ENCODE peak calls at places on chromosomes 2 and 18, in eight cellular contexts. One of them, this sample, is unnamed.

GRCh38 chr18:46213295-46213694 is 109.1 kb downstream of the HAUS1 start:
- DNase-seq in brain microvascular endothelial cell: no peak
- DNase-seq in fibroblast of the aortic adventitia: peak; percentile 11
- DNase-seq in stimulated activated CD4-positive, alpha-beta T cell treated with anti-CD3 and anti-CD28 coated beads, Interleukin-1b, Interleukin-23, amount 100 ng/mL, for 24 hours: no peak
- DNase-seq in posterior cingulate gyrus: no peak
- DNase-seq in NCI-H1417 treated with DMSO at 0.1 percent for 48 hours: no peak
- DNase-seq in fibroblast of villous mesenchyme: peak; percentile 27
- DNase-seq in psoas muscle: no peak
- DNase-seq in this sample: no peak

GRCh38 chr2:88211005-88211808 is 41.1 kb downstream of the THNSL2 start:
- DNase-seq in brain microvascular endothelial cell: no peak
- DNase-seq in fibroblast of the aortic adventitia: no peak
- DNase-seq in stimulated activated CD4-positive, alpha-beta T cell treated with anti-CD3 and anti-CD28 coated beads, Interleukin-1b, Interleukin-23, amount 100 ng/mL, for 24 hours: no peak
- DNase-seq in posterior cingulate gyrus: no peak
- DNase-seq in NCI-H1417 treated with DMSO at 0.1 percent for 48 hours: no peak
- DNase-seq in fibroblast of villous mesenchyme: no peak
- DNase-seq in psoas muscle: no peak
- DNase-seq in this sample: no peak

GRCh38 chr2:234761910-234762309 is 189.9 kb upstream of the SH3BP4 start:
- DNase-seq in brain microvascular endothelial cell: no peak
- DNase-seq in fibroblast of the aortic adventitia: no peak
- DNase-seq in stimulated activated CD4-positive, alpha-beta T cell treated with anti-CD3 and anti-CD28 coated beads, Interleukin-1b, Interleukin-23, amount 100 ng/mL, for 24 hours: no peak
- DNase-seq in posterior cingulate gyrus: no peak
- DNase-seq in NCI-H1417 treated with DMSO at 0.1 percent for 48 hours: no peak
- DNase-seq in fibroblast of villous mesenchyme: peak; percentile 63
- DNase-seq in psoas muscle: no peak
- DNase-seq in this sample: no peak

GRCh38 chr2:96954490-96954846 is 31.9 kb downstream of the FAM178B start:
- DNase-seq in brain microvascular endothelial cell: no peak
- DNase-seq in fibroblast of the aortic adventitia: peak; percentile 48
- DNase-seq in stimulated activated CD4-positive, alpha-beta T cell treated with anti-CD3 and anti-CD28 coated beads, Interleukin-1b, Interleukin-23, amount 100 ng/mL, for 24 hours: no peak
- DNase-seq in posterior cingulate gyrus: no peak
- DNase-seq in NCI-H1417 treated with DMSO at 0.1 percent for 48 hours: no peak
- DNase-seq in fibroblast of villous mesenchyme: no peak
- DNase-seq in psoas muscle: no peak
- DNase-seq in this sample: no peak

GRCh38 chr2:824954-825353 is 125.7 kb upstream of the SNTG2 start:
- DNase-seq in brain microvascular endothelial cell: no peak
- DNase-seq in fibroblast of the aortic adventitia: no peak
- DNase-seq in stimulated activated CD4-positive, alpha-beta T cell treated with anti-CD3 and anti-CD28 coated beads, Interleukin-1b, Interleukin-23, amount 100 ng/mL, for 24 hours: no peak
- DNase-seq in posterior cingulate gyrus: no peak
- DNase-seq in NCI-H1417 treated with DMSO at 0.1 percent for 48 hours: no peak
- DNase-seq in fibroblast of villous mesenchyme: no peak
- DNase-seq in psoas muscle: no peak
- DNase-seq in this sample: no peak

GRCh38 chr2:40364143-40364903 is 87.6 kb downstream of the SLC8A1 start:
- DNase-seq in brain microvascular endothelial cell: no peak
- DNase-seq in fibroblast of the aortic adventitia: peak; percentile 68
- DNase-seq in stimulated activated CD4-positive, alpha-beta T cell treated with anti-CD3 and anti-CD28 coated beads, Interleukin-1b, Interleukin-23, amount 100 ng/mL, for 24 hours: no peak
- DNase-seq in posterior cingulate gyrus: no peak
- DNase-seq in NCI-H1417 treated with DMSO at 0.1 percent for 48 hours: no peak
- DNase-seq in fibroblast of villous mesenchyme: peak; percentile 57
- DNase-seq in psoas muscle: no peak
- DNase-seq in this sample: peak; percentile 35

GRCh38 chr18:56933472-56933871 is 213.4 kb upstream of the BOD1L2 start:
- DNase-seq in brain microvascular endothelial cell: no peak
- DNase-seq in fibroblast of the aortic adventitia: no peak
- DNase-seq in stimulated activated CD4-positive, alpha-beta T cell treated with anti-CD3 and anti-CD28 coated beads, Interleukin-1b, Interleukin-23, amount 100 ng/mL, for 24 hours: no peak
- DNase-seq in posterior cingulate gyrus: no peak
- DNase-seq in NCI-H1417 treated with DMSO at 0.1 percent for 48 hours: no peak
- DNase-seq in fibroblast of villous mesenchyme: no peak
- DNase-seq in psoas muscle: no peak
- DNase-seq in this sample: no peak

GRCh38 chr2:229245013-229245412 is 26.1 kb downstream of the PID1 start:
- DNase-seq in brain microvascular endothelial cell: no peak
- DNase-seq in fibroblast of the aortic adventitia: no peak
- DNase-seq in stimulated activated CD4-positive, alpha-beta T cell treated with anti-CD3 and anti-CD28 coated beads, Interleukin-1b, Interleukin-23, amount 100 ng/mL, for 24 hours: no peak
- DNase-seq in posterior cingulate gyrus: no peak
- DNase-seq in NCI-H1417 treated with DMSO at 0.1 percent for 48 hours: no peak
- DNase-seq in fibroblast of villous mesenchyme: no peak
- DNase-seq in psoas muscle: no peak
- DNase-seq in this sample: no peak

GRCh38 chr2:74440005-74440377 is 1.7 kb downstream of the RTKN start:
- DNase-seq in brain microvascular endothelial cell: no peak
- DNase-seq in fibroblast of the aortic adventitia: peak; percentile 62
- DNase-seq in stimulated activated CD4-positive, alpha-beta T cell treated with anti-CD3 and anti-CD28 coated beads, Interleukin-1b, Interleukin-23, amount 100 ng/mL, for 24 hours: no peak
- DNase-seq in posterior cingulate gyrus: peak; percentile 95
- DNase-seq in NCI-H1417 treated with DMSO at 0.1 percent for 48 hours: no peak
- DNase-seq in fibroblast of villous mesenchyme: peak; percentile 60
- DNase-seq in psoas muscle: peak; percentile 83
- DNase-seq in this sample: no peak

GRCh38 chr2:86025229-86025820 is 80.4 kb downstream of the POLR1A start:
- DNase-seq in brain microvascular endothelial cell: no peak
- DNase-seq in fibroblast of the aortic adventitia: no peak
- DNase-seq in stimulated activated CD4-positive, alpha-beta T cell treated with anti-CD3 and anti-CD28 coated beads, Interleukin-1b, Interleukin-23, amount 100 ng/mL, for 24 hours: no peak
- DNase-seq in posterior cingulate gyrus: peak; percentile 40
- DNase-seq in NCI-H1417 treated with DMSO at 0.1 percent for 48 hours: no peak
- DNase-seq in fibroblast of villous mesenchyme: no peak
- DNase-seq in psoas muscle: peak; percentile 35
- DNase-seq in this sample: no peak

GRCh38 chr2:9373047-9373446 is 50.3 kb downstream of the ITGB1BP1 start:
- DNase-seq in brain microvascular endothelial cell: no peak
- DNase-seq in fibroblast of the aortic adventitia: no peak
- DNase-seq in stimulated activated CD4-positive, alpha-beta T cell treated with anti-CD3 and anti-CD28 coated beads, Interleukin-1b, Interleukin-23, amount 100 ng/mL, for 24 hours: no peak
- DNase-seq in posterior cingulate gyrus: no peak
- DNase-seq in NCI-H1417 treated with DMSO at 0.1 percent for 48 hours: peak; percentile 70
- DNase-seq in fibroblast of villous mesenchyme: no peak
- DNase-seq in psoas muscle: no peak
- DNase-seq in this sample: no peak

GRCh38 chr2:31255911-31256571 is 22.1 kb downstream of the EHD3 start:
- DNase-seq in brain microvascular endothelial cell: no peak
- DNase-seq in fibroblast of the aortic adventitia: no peak
- DNase-seq in stimulated activated CD4-positive, alpha-beta T cell treated with anti-CD3 and anti-CD28 coated beads, Interleukin-1b, Interleukin-23, amount 100 ng/mL, for 24 hours: no peak
- DNase-seq in posterior cingulate gyrus: no peak
- DNase-seq in NCI-H1417 treated with DMSO at 0.1 percent for 48 hours: no peak
- DNase-seq in fibroblast of villous mesenchyme: no peak
- DNase-seq in psoas muscle: no peak
- DNase-seq in this sample: no peak

GRCh38 chr2:151827564-151828142 is 568 bp downstream of the ARL5A start:
- DNase-seq in brain microvascular endothelial cell: peak; percentile 9
- DNase-seq in fibroblast of the aortic adventitia: peak; percentile 32
- DNase-seq in stimulated activated CD4-positive, alpha-beta T cell treated with anti-CD3 and anti-CD28 coated beads, Interleukin-1b, Interleukin-23, amount 100 ng/mL, for 24 hours: no peak
- DNase-seq in posterior cingulate gyrus: peak; percentile 84
- DNase-seq in NCI-H1417 treated with DMSO at 0.1 percent for 48 hours: no peak
- DNase-seq in fibroblast of villous mesenchyme: peak; percentile 16
- DNase-seq in psoas muscle: no peak
- DNase-seq in this sample: peak; percentile 45

GRCh38 chr2:15974565-15975260 is 34.4 kb downstream of the MYCN start:
- DNase-seq in brain microvascular endothelial cell: no peak
- DNase-seq in fibroblast of the aortic adventitia: no peak
- DNase-seq in stimulated activated CD4-positive, alpha-beta T cell treated with anti-CD3 and anti-CD28 coated beads, Interleukin-1b, Interleukin-23, amount 100 ng/mL, for 24 hours: no peak
- DNase-seq in posterior cingulate gyrus: no peak
- DNase-seq in NCI-H1417 treated with DMSO at 0.1 percent for 48 hours: no peak
- DNase-seq in fibroblast of villous mesenchyme: no peak
- DNase-seq in psoas muscle: no peak
- DNase-seq in this sample: no peak

GRCh38 chr2:237465515-237466227 is 21.4 kb upstream of the MLPH start:
- DNase-seq in brain microvascular endothelial cell: peak; percentile 99
- DNase-seq in fibroblast of the aortic adventitia: peak; percentile 97
- DNase-seq in stimulated activated CD4-positive, alpha-beta T cell treated with anti-CD3 and anti-CD28 coated beads, Interleukin-1b, Interleukin-23, amount 100 ng/mL, for 24 hours: no peak
- DNase-seq in posterior cingulate gyrus: no peak
- DNase-seq in NCI-H1417 treated with DMSO at 0.1 percent for 48 hours: no peak
- DNase-seq in fibroblast of villous mesenchyme: peak; percentile 98
- DNase-seq in psoas muscle: no peak
- DNase-seq in this sample: peak; percentile 83

GRCh38 chr2:44171018-44171417 is 2.3 kb downstream of the PPM1B start:
- DNase-seq in brain microvascular endothelial cell: no peak
- DNase-seq in fibroblast of the aortic adventitia: peak; percentile 51
- DNase-seq in stimulated activated CD4-positive, alpha-beta T cell treated with anti-CD3 and anti-CD28 coated beads, Interleukin-1b, Interleukin-23, amount 100 ng/mL, for 24 hours: no peak
- DNase-seq in posterior cingulate gyrus: no peak
- DNase-seq in NCI-H1417 treated with DMSO at 0.1 percent for 48 hours: no peak
- DNase-seq in fibroblast of villous mesenchyme: peak; percentile 57
- DNase-seq in psoas muscle: no peak
- DNase-seq in this sample: peak; percentile 32

GRCh38 chr2:223528036-223528435 is 74.1 kb downstream of the SCG2 start:
- DNase-seq in brain microvascular endothelial cell: no peak
- DNase-seq in fibroblast of the aortic adventitia: peak; percentile 54
- DNase-seq in stimulated activated CD4-positive, alpha-beta T cell treated with anti-CD3 and anti-CD28 coated beads, Interleukin-1b, Interleukin-23, amount 100 ng/mL, for 24 hours: no peak
- DNase-seq in posterior cingulate gyrus: no peak
- DNase-seq in NCI-H1417 treated with DMSO at 0.1 percent for 48 hours: no peak
- DNase-seq in fibroblast of villous mesenchyme: peak; percentile 27
- DNase-seq in psoas muscle: no peak
- DNase-seq in this sample: no peak

GRCh38 chr18:55323051-55323994 is 264.7 kb downstream of the TCF4 start:
- DNase-seq in brain microvascular endothelial cell: no peak
- DNase-seq in fibroblast of the aortic adventitia: peak; percentile 59
- DNase-seq in stimulated activated CD4-positive, alpha-beta T cell treated with anti-CD3 and anti-CD28 coated beads, Interleukin-1b, Interleukin-23, amount 100 ng/mL, for 24 hours: no peak
- DNase-seq in posterior cingulate gyrus: no peak
- DNase-seq in NCI-H1417 treated with DMSO at 0.1 percent for 48 hours: peak; percentile 93
- DNase-seq in fibroblast of villous mesenchyme: peak; percentile 39
- DNase-seq in psoas muscle: no peak
- DNase-seq in this sample: no peak

GRCh38 chr2:99695856-99696255 is 206.0 kb upstream of the REV1 start:
- DNase-seq in brain microvascular endothelial cell: no peak
- DNase-seq in fibroblast of the aortic adventitia: no peak
- DNase-seq in stimulated activated CD4-positive, alpha-beta T cell treated with anti-CD3 and anti-CD28 coated beads, Interleukin-1b, Interleukin-23, amount 100 ng/mL, for 24 hours: no peak
- DNase-seq in posterior cingulate gyrus: no peak
- DNase-seq in NCI-H1417 treated with DMSO at 0.1 percent for 48 hours: no peak
- DNase-seq in fibroblast of villous mesenchyme: no peak
- DNase-seq in psoas muscle: no peak
- DNase-seq in this sample: no peak

GRCh38 chr2:46518848-46519247 is 39.5 kb downstream of the TMEM247 start:
- DNase-seq in brain microvascular endothelial cell: no peak
- DNase-seq in fibroblast of the aortic adventitia: no peak
- DNase-seq in stimulated activated CD4-positive, alpha-beta T cell treated with anti-CD3 and anti-CD28 coated beads, Interleukin-1b, Interleukin-23, amount 100 ng/mL, for 24 hours: no peak
- DNase-seq in posterior cingulate gyrus: no peak
- DNase-seq in NCI-H1417 treated with DMSO at 0.1 percent for 48 hours: no peak
- DNase-seq in fibroblast of villous mesenchyme: no peak
- DNase-seq in psoas muscle: no peak
- DNase-seq in this sample: no peak

GRCh38 chr2:158024288-158024898 is 77.3 kb upstream of the UPP2 start:
- DNase-seq in brain microvascular endothelial cell: peak; percentile 33
- DNase-seq in fibroblast of the aortic adventitia: peak; percentile 53
- DNase-seq in stimulated activated CD4-positive, alpha-beta T cell treated with anti-CD3 and anti-CD28 coated beads, Interleukin-1b, Interleukin-23, amount 100 ng/mL, for 24 hours: peak; percentile 20
- DNase-seq in posterior cingulate gyrus: peak; percentile 82
- DNase-seq in NCI-H1417 treated with DMSO at 0.1 percent for 48 hours: no peak
- DNase-seq in fibroblast of villous mesenchyme: peak; percentile 55
- DNase-seq in psoas muscle: no peak
- DNase-seq in this sample: no peak

GRCh38 chr2:101063753-101064502 is 61.8 kb downstream of the RPL31 start:
- DNase-seq in brain microvascular endothelial cell: peak; percentile 52
- DNase-seq in fibroblast of the aortic adventitia: peak; percentile 74
- DNase-seq in stimulated activated CD4-positive, alpha-beta T cell treated with anti-CD3 and anti-CD28 coated beads, Interleukin-1b, Interleukin-23, amount 100 ng/mL, for 24 hours: no peak
- DNase-seq in posterior cingulate gyrus: no peak
- DNase-seq in NCI-H1417 treated with DMSO at 0.1 percent for 48 hours: no peak
- DNase-seq in fibroblast of villous mesenchyme: peak; percentile 34
- DNase-seq in psoas muscle: no peak
- DNase-seq in this sample: peak; percentile 73

GRCh38 chr2:88172882-88173281 is 2.7 kb downstream of the THNSL2 start:
- DNase-seq in brain microvascular endothelial cell: no peak
- DNase-seq in fibroblast of the aortic adventitia: no peak
- DNase-seq in stimulated activated CD4-positive, alpha-beta T cell treated with anti-CD3 and anti-CD28 coated beads, Interleukin-1b, Interleukin-23, amount 100 ng/mL, for 24 hours: no peak
- DNase-seq in posterior cingulate gyrus: no peak
- DNase-seq in NCI-H1417 treated with DMSO at 0.1 percent for 48 hours: no peak
- DNase-seq in fibroblast of villous mesenchyme: no peak
- DNase-seq in psoas muscle: no peak
- DNase-seq in this sample: no peak

GRCh38 chr2:142881619-142882018 is 4.2 kb downstream of the KYNU start:
- DNase-seq in brain microvascular endothelial cell: no peak
- DNase-seq in fibroblast of the aortic adventitia: no peak
- DNase-seq in stimulated activated CD4-positive, alpha-beta T cell treated with anti-CD3 and anti-CD28 coated beads, Interleukin-1b, Interleukin-23, amount 100 ng/mL, for 24 hours: no peak
- DNase-seq in posterior cingulate gyrus: no peak
- DNase-seq in NCI-H1417 treated with DMSO at 0.1 percent for 48 hours: no peak
- DNase-seq in fibroblast of villous mesenchyme: no peak
- DNase-seq in psoas muscle: no peak
- DNase-seq in this sample: no peak

This sample was measured in SJSA1.